ENCODE peak calls at places on chromosome 9, in four cellular contexts. R is AG09319, L is upper lobe of right lung, I is progenitor cell of endocrine pancreas. S is an unnamed sample.

GRCh38 chr9:71004196-71004595 is 117.2 kb downstream of the TRPM3 start:
- DNase-seq in R (no peak), L (no peak), I (no peak), S (no peak)

GRCh38 chr9:125589287-125589686 is 117.7 kb downstream of the MAPKAP1 start:
- DNase-seq in R (no peak), L (no peak), I (no peak), S (no peak)

GRCh38 chr9:117224676-117225075 is 190.2 kb downstream of the ASTN2 start:
- DNase-seq in R (no peak), L (no peak), I (no peak), S (no peak)

GRCh38 chr9:79221084-79221483 is 350.7 kb upstream of the TLE4 start:
- DNase-seq in R (peak), L (no peak), I (no peak), S (no peak)

GRCh38 chr9:104608336-104608735 is 2.9 kb upstream of the OR13C2 start:
- DNase-seq in R (no peak), L (no peak), I (no peak), S (no peak)

GRCh38 chr9:130576176-130576575 is 3.2 kb upstream of the FUBP3 start:
- DNase-seq in R (no peak), L (no peak), I (no peak), S (no peak)

GRCh38 chr9:6667633-6668280 is 22.2 kb upstream of the GLDC start:
- DNase-seq in R (no peak), L (no peak), I (no peak), S (no peak)

GRCh38 chr9:133591116-133591910 is 17.9 kb downstream of the FAM163B start:
- DNase-seq in R (no peak), L (no peak), I (no peak), S (no peak)

GRCh38 chr9:38024036-38024681 is 44.9 kb downstream of the SHB start:
- DNase-seq in R (no peak), L (peak), I (no peak), S (no peak)

GRCh38 chr9:86511614-86512360 is 157.6 kb upstream of the TUT7 start:
- DNase-seq in R (no peak), L (no peak), I (no peak), S (no peak)

GRCh38 chr9:19113964-19114679 is 11.4 kb upstream of the HAUS6 start:
- DNase-seq in R (no peak), L (no peak), I (no peak), S (no peak)

GRCh38 chr9:36401179-36401740 is 1.2 kb upstream of the RNF38 start:
- DNase-seq in R (no peak), L (no peak), I (no peak), S (no peak)

GRCh38 chr9:116008278-116008677 is 145.3 kb upstream of the PAPPA start:
- DNase-seq in R (no peak), L (no peak), I (no peak), S (no peak)

GRCh38 chr9:95854386-95855015 is 21.0 kb upstream of the ERCC6L2 start:
- DNase-seq in R (no peak), L (no peak), I (no peak), S (no peak)

GRCh38 chr9:27311184-27311583 is 14.2 kb upstream of the EQTN start:
- DNase-seq in R (no peak), L (no peak), I (no peak), S (no peak)

GRCh38 chr9:127194881-127195713 is 69.5 kb upstream of the GARNL3 start:
- DNase-seq in R (no peak), L (no peak), I (no peak), S (no peak)

GRCh38 chr9:125049212-125049611 is 94.1 kb downstream of the SCAI start:
- DNase-seq in R (no peak), L (no peak), I (no peak), S (no peak)

GRCh38 chr9:104968025-104968982 is 40.3 kb upstream of the ABCA1 start:
- DNase-seq in R (peak), L (peak), I (peak), S (peak)

GRCh38 chr9:106333487-106333886 is 529.5 kb upstream of the ZNF462 start:
- DNase-seq in R (no peak), L (no peak), I (no peak), S (no peak)

GRCh38 chr9:123724211-123724831 is 205.6 kb downstream of the DENND1A start:
- DNase-seq in R (no peak), L (no peak), I (no peak), S (no peak)

GRCh38 chr9:17005085-17005484 is 129.8 kb upstream of the CNTLN start:
- DNase-seq in R (peak), L (no peak), I (no peak), S (no peak)

GRCh38 chr9:2725126-2725525 is 7.8 kb downstream of the KCNV2 start:
- DNase-seq in R (no peak), L (no peak), I (no peak), S (no peak)

GRCh38 chr9:38181866-38182265 is 112.8 kb upstream of the SHB start:
- DNase-seq in R (no peak), L (no peak), I (no peak), S (no peak)

GRCh38 chr9:27714388-27714787 is 141.1 kb upstream of the C9orf72 start:
- DNase-seq in R (no peak), L (no peak), I (no peak), S (no peak)

GRCh38 chr9:4832786-4833579 is 40.2 kb downstream of the RCL1 start:
- DNase-seq in R (peak), L (no peak), I (no peak), S (no peak)

GRCh38 chr9:115941561-115942315 is 211.9 kb upstream of the PAPPA start:
- DNase-seq in R (no peak), L (no peak), I (no peak), S (no peak)

GRCh38 chr9:116208417-116209232 is 55.0 kb downstream of the PAPPA start:
- DNase-seq in R (peak), L (no peak), I (no peak), S (no peak)

GRCh38 chr9:79465171-79465570 is 106.6 kb upstream of the TLE4 start:
- DNase-seq in R (no peak), L (no peak), I (no peak), S (no peak)

GRCh38 chr9:134236001-134236421 is 71.6 kb upstream of the RNU6ATAC start:
- DNase-seq in R (no peak), L (no peak), I (no peak), S (no peak)

GRCh38 chr9:33103381-33104110 is 27.1 kb upstream of the SMU1 start:
- DNase-seq in R (no peak), L (no peak), I (no peak), S (no peak)

GRCh38 chr9:33104111-33104415 is 27.6 kb upstream of the SMU1 start:
- DNase-seq in R (no peak), L (no peak), I (no peak), S (no peak)

GRCh38 chr9:33102551-33103210 is 26.2 kb upstream of the SMU1 start:
- DNase-seq in R (no peak), L (no peak), I (no peak), S (no peak)

GRCh38 chr9:33099754-33100153 is 23.3 kb upstream of the SMU1 start:
- DNase-seq in R (no peak), L (no peak), I (no peak), S (no peak)

DNA sequence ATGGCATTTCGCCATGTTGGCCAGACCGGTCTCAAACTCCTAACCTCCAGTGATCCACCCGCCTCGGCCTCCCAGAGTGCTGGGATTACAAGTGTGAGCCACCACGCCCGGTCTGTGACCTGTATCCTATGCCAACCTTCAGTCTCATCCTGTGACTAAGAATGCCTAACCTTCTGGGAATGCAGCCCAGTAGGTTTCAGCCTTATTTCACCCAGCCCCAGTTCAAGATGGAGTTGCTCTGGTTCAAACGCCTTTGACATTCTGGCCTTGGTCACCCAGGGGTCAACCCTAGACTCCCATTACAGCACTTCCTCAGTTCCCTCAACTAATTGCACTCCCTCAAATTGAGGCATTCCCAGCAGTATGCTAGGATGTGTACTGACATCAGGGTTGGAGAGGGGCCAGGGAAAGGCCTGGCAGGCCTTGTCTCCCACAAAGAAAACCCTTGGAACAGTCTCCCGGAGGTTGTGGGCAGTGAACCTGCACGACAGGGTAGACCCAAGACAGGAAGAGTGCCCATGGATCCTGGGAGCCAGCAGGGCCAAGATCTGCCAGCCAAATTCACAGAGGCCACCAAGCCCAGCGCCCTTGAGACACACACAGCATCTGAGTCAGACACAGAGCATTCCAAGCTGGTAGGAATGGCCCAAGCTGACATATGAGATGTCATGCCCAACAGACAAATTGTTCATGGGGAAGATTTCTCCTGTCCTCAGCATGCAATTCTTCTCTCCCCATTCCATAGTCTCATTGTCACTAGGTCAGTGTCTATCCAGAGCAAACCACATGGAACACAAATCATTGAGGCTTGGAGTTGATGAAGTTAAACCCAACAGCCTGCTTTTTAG is 24.9 kb upstream of the SMU1 start:
- DNase-seq in R (no peak), L (no peak), I (no peak), S (no peak)
- TF ChIP-seq CTCF in R (no peak), L (no peak), I (no peak), S (no peak)

GRCh38 chr9:121720311-121720991 is 69.0 kb downstream of the DAB2IP start:
- DNase-seq in R (no peak), L (no peak), I (no peak), S (no peak)

GRCh38 chr9:121718063-121718462 is 66.6 kb downstream of the DAB2IP start:
- DNase-seq in R (no peak), L (no peak), I (no peak), S (no peak)

GRCh38 chr9:121721770-121722169 is 70.3 kb downstream of the DAB2IP start:
- DNase-seq in R (no peak), L (no peak), I (no peak), S (no peak)

GRCh38 chr9:121718501-121718900 is 67.1 kb downstream of the DAB2IP start:
- DNase-seq in R (no peak), L (no peak), I (no peak), S (no peak)

DNA sequence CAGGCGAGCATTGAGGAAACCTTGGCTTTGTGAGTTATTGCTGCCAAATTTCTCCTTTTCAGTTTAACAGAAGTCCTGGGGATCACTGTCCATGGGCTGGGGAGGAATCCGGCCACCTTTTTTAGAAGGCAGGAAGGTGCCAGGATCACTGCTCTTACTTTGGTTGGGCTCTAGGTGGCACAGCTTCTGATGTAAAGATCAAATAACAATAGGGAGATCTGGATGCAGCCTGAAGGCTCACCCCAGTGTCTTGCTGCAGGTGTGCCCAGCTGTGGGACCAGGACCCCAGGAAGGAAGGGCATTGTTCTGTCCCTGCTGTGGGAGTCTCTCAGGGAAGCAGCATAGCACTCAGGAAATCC is 69.5 kb downstream of the DAB2IP start:
- DNase-seq in R (no peak), L (no peak), I (no peak), S (no peak)
- TF ChIP-seq CTCF in R (peak), L (peak), I (no peak), S (no peak)

DNA sequence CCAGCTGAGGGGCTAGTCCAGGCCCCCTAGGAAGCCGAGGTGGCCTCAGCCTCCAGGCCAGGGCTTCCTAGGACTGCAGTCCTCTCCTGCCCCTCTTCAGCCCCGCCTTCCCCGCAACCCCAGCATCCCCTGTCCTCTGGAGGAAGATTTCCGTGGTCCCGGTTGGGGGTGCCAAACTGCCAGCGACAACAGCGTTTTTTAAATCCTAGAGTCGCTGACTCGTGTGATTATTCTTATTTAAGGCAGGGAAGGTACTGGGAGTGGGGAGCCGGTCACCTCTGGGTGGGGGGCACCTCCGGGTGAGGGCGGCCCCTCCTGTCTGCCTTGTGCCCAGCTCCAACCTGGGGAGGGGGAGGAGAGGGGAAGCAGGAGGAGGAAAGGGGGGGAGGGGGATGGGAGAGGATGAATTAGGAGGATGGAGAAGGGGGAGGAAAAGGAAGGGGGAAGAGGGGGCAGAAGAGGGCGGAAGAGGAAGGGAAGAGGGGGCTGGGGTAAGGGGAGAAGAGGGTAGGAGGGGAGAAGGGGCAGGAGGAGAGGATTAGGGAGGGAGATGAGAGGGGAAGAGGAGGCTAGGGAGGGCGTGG is 173.1 kb upstream of the IER5L start:
- DNase-seq in R (no peak), L (no peak), I (no peak), S (no peak)
- TF ChIP-seq CTCF in R (no peak), L (no peak), I (no peak), S (no peak)

GRCh38 chr9:99172129-99173091 is 49.3 kb downstream of the ALG2 start:
- DNase-seq in R (no peak), L (no peak), I (no peak), S (no peak)

GRCh38 chr9:99167694-99168093 is 54.0 kb downstream of the ALG2 start:
- DNase-seq in R (no peak), L (no peak), I (no peak), S (no peak)

GRCh38 chr9:99171225-99172128 is 50.3 kb downstream of the ALG2 start:
- DNase-seq in R (no peak), L (no peak), I (no peak), S (no peak)

GRCh38 chr9:99169086-99169485 is 52.7 kb downstream of the ALG2 start:
- DNase-seq in R (no peak), L (no peak), I (no peak), S (no peak)

DNA sequence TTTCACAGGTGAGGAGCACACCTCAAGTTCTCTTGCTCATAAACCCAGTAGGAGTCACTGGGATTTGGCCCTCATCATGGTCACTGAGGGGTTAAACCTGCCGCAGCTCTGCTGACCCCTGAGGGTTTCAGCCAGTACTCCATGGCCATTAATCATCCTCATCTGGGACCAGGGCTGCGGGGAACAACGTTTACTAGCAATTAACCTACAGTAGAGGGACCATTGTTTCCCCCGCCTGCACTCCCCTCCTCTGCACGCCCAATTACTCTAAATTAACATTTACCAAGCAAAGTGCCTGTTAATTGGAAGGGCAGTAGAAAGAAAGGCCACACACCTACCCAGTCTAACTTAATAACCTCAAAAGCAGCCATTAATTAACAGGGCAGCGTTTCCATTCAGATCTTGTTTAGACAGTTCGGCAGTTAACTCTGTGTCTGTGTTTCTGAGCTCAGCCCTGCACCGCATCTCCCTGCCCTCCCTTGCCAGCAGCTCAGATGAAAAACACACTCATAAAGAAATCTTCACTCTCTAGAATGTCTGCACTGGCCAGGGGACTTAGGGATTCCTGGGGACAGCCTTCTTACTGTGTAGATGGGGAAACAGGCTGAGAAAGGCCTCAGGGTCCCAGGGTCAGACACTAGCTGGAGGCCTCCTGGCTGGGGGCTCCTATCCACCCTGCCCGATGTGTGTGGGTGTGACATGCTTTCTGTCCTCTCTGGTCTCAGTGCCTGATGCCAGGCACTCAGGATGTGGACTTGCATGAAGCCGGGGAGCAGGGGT is 51.6 kb downstream of the ALG2 start:
- DNase-seq in R (no peak), L (no peak), I (no peak), S (no peak)
- TF ChIP-seq CTCF in R (no peak), L (no peak), I (peak), S (no peak)

GRCh38 chr9:132166599-132166998 is 4.7 kb downstream of the NTNG2 start:
- DNase-seq in R (no peak), L (no peak), I (no peak), S (no peak)
- TF ChIP-seq CTCF in R (no peak), L (no peak), I (peak), S (peak)

GRCh38 chr9:112743216-112743835 is 7.2 kb upstream of the SNX30 start:
- DNase-seq in R (no peak), L (no peak), I (no peak), S (no peak)
- TF ChIP-seq CTCF in R (peak), L (no peak), I (no peak), S (no peak)

DNA sequence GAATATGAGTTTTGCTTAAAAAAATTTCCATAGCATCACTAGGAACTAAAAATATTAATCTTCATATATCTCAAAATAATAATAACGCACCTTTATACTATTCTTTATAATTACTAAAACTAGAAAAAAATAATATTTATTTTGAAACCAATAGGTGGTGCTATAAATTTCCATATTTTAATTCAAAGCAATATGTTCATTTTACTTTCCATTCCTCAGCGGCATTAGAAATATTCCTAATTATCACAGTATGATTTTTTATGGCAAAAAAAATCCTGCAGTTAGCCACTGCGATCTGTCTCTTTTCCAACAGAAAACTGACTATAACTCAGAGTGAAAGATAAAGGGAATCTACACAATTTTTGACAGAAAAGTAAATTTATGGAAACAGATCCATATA is 167.4 kb upstream of the MPDZ start:
- DNase-seq in R (no peak), L (no peak), I (no peak), S (no peak)
- TF ChIP-seq CTCF in R (no peak), L (peak), I (no peak), S (no peak)

GRCh38 chr9:110638381-110638954 is 30.1 kb upstream of the MUSK start:
- DNase-seq in R (no peak), L (no peak), I (no peak), S (no peak)
- TF ChIP-seq CTCF in R (peak), L (peak), I (peak), S (peak)

GRCh38 chr9:108639736-108640135 is 216.1 kb downstream of the ACTL7B start:
- DNase-seq in R (no peak), L (no peak), I (no peak), S (no peak)

GRCh38 chr9:108634164-108634563 is 221.6 kb downstream of the ACTL7B start:
- DNase-seq in R (no peak), L (no peak), I (no peak), S (no peak)

GRCh38 chr9:108634669-108635462 is 220.9 kb downstream of the ACTL7B start:
- DNase-seq in R (no peak), L (no peak), I (no peak), S (no peak)

GRCh38 chr9:108637340-108637739 is 218.4 kb downstream of the ACTL7B start:
- DNase-seq in R (no peak), L (no peak), I (no peak), S (no peak)

GRCh38 chr9:108636023-108636422 is 219.8 kb downstream of the ACTL7B start:
- DNase-seq in R (no peak), L (no peak), I (no peak), S (no peak)
- TF ChIP-seq CTCF in R (no peak), L (no peak), I (no peak), S (no peak)